ENCODE peak calls at places on chromosomes 12 and 14, in four cellular contexts. I is NCI-H460, Q is renal cortical epithelial cell, D is activated T-cell treated with anti-CD3 and anti-CD28 coated beads for 1 hour. K is an unnamed sample.

GRCh38 chr12:8452976-8453616 is 2.7 kb upstream of the CLEC6A start:
- DNase-seq in I (no peak), Q (peak), D (no peak), K (no peak)

GRCh38 chr12:17076335-17076734 is 470.4 kb upstream of the LMO3 start:
- DNase-seq in I (no peak), Q (peak), D (no peak), K (no peak)

GRCh38 chr12:68863109-68863770 is 55.3 kb downstream of the MDM2 start:
- DNase-seq in I (no peak), Q (no peak), D (no peak), K (no peak)

GRCh38 chr12:52515927-52516831 is 4.0 kb downstream of the KRT5 start:
- DNase-seq in I (no peak), Q (no peak), D (no peak), K (no peak)

GRCh38 chr12:92144045-92144630 is 1.5 kb downstream of the BTG1 start:
- DNase-seq in I (peak), Q (peak), D (peak), K (peak)

GRCh38 chr12:1351926-1352325 is 242.5 kb downstream of the FBXL14 start:
- DNase-seq in I (no peak), Q (peak), D (no peak), K (no peak)

GRCh38 chr12:48817957-48818830 is at the start of gene CACNB3:
- DNase-seq in I (peak), Q (peak), D (peak), K (peak)

GRCh38 chr12:57103856-57104255 is 7.3 kb downstream of the STAT6 start:
- DNase-seq in I (no peak), Q (no peak), D (no peak), K (no peak)

GRCh38 chr14:50530358-50530757 is 2.0 kb downstream of the MAP4K5 start:
- DNase-seq in I (no peak), Q (peak), D (no peak), K (no peak)

GRCh38 chr12:79691299-79692248 is 810 bp upstream of the PAWR start:
- DNase-seq in I (peak), Q (peak), D (no peak), K (no peak)

GRCh38 chr14:69839661-69840060 is 39.6 kb upstream of the SMOC1 start:
- DNase-seq in I (no peak), Q (no peak), D (no peak), K (no peak)

GRCh38 chr12:72790273-72790672 is 518.1 kb downstream of the TRHDE start:
- DNase-seq in I (no peak), Q (no peak), D (no peak), K (no peak)

GRCh38 chr12:66916189-66916588 is 237.3 kb upstream of the GRIP1 start:
- DNase-seq in I (no peak), Q (no peak), D (no peak), K (no peak)

GRCh38 chr14:59728294-59728693 is 142.3 kb downstream of the RTN1 start:
- DNase-seq in I (no peak), Q (no peak), D (no peak), K (no peak)

GRCh38 chr12:52892193-52892852 is 12.6 kb downstream of the KRT8 start:
- DNase-seq in I (no peak), Q (no peak), D (no peak), K (no peak)

GRCh38 chr14:55352201-55352600 is 59.4 kb downstream of the ATG14 start:
- DNase-seq in I (no peak), Q (no peak), D (no peak), K (no peak)

GRCh38 chr14:92704821-92705220 is 43.6 kb downstream of the LGMN start:
- DNase-seq in I (no peak), Q (no peak), D (no peak), K (no peak)

GRCh38 chr12:30853561-30854133 is 72.9 kb upstream of the TSPAN11 start:
- DNase-seq in I (no peak), Q (no peak), D (no peak), K (no peak)